ENCODE peak calls at places on chromosomes 6 and 20, in seven cellular contexts. V is bronchial epithelial cell, T is GM23338, D is astrocyte, X is AG04450, R is left ventricle myocardium inferior, E is fibroblast of pulmonary artery. M is an unnamed sample.
A peak's percentile ranks its signal among the peaks of the same experiment; 100 is the strongest.

GRCh38 chr6:46024122-46024769 is 8.6 kb upstream of the CLIC5 start:
- DNase-seq in D (no peak), T (no peak), E (no peak), V (no peak), X (no peak), R (no peak), M (no peak)

GRCh38 chr6:19298422-19298821 is 538.7 kb upstream of the ID4 start:
- DNase-seq in T (peak; percentile 32), R (no peak), E (no peak), X (no peak), V (no peak), D (no peak), M (no peak)

GRCh38 chr6:137361701-137362100 is 132.5 kb downstream of the OLIG3 start:
- DNase-seq in X (no peak), E (peak; percentile 49), T (no peak), D (no peak), V (no peak), R (no peak), M (no peak)

GRCh38 chr6:135002229-135002844 is 52.3 kb downstream of the HBS1L start:
- DNase-seq in V (peak; percentile 36), T (peak; percentile 40), X (no peak), E (peak; percentile 50), R (no peak), D (no peak), M (peak; percentile 21)

GRCh38 chr6:151141685-151142084 is 98.1 kb upstream of the AKAP12 start:
- DNase-seq in D (peak; percentile 51), V (peak; percentile 32), R (peak; percentile 30), X (no peak), E (peak; percentile 92), T (no peak), M (no peak)

GRCh38 chr6:5115168-5115567 is 30.0 kb downstream of the PPP1R3G start:
- DNase-seq in D (no peak), T (no peak), R (peak; percentile 34), X (no peak), V (peak; percentile 44), E (peak; percentile 18), M (no peak)

GRCh38 chr6:81938991-81939773 is 186.7 kb upstream of the TENT5A start:
- DNase-seq in T (peak; percentile 6), D (peak; percentile 93), V (peak; percentile 79), X (no peak), R (no peak), E (peak; percentile 69), M (no peak)

GRCh38 chr6:130503146-130503545 is 137.3 kb downstream of the TMEM200A start:
- DNase-seq in E (peak; percentile 52), X (no peak), T (no peak), D (peak; percentile 68), V (peak; percentile 46), R (no peak), M (no peak)

GRCh38 chr6:54729716-54730115 is 116.9 kb upstream of the FAM83B start:
- DNase-seq in T (no peak), D (no peak), E (no peak), X (no peak), R (no peak), V (peak; percentile 59), M (no peak)

GRCh38 chr6:291697-292505 is at the start of gene DUSP22:
- DNase-seq in T (peak; percentile 81), R (peak; percentile 90), X (peak; percentile 41), E (peak; percentile 87), D (peak; percentile 71), V (peak; percentile 80), M (peak; percentile 93)

GRCh38 chr6:4162345-4162744 is 27.0 kb upstream of the ECI2 start:
- DNase-seq in D (no peak), V (no peak), E (no peak), X (no peak), R (no peak), T (no peak), M (peak; percentile 15)

GRCh38 chr20:51775241-51775640 is 7.1 kb upstream of the ATP9A start:
- DNase-seq in X (no peak), D (no peak), R (no peak), T (no peak), E (no peak), V (no peak), M (no peak)

GRCh38 chr6:43228951-43229802 is at the start of gene DNPH1:
- DNase-seq in D (peak; percentile 32), V (peak; percentile 53), X (no peak), T (peak; percentile 87), R (peak; percentile 78), E (peak; percentile 65), M (peak; percentile 90)

GRCh38 chr20:61907081-61907891 is 158.4 kb downstream of the TAF4 start:
- DNase-seq in T (no peak), R (no peak), X (no peak), E (no peak), D (no peak), V (no peak), M (no peak)

GRCh38 chr6:131212928-131213327 is 77.7 kb downstream of the AKAP7 start:
- DNase-seq in D (no peak), X (no peak), E (peak; percentile 11), T (no peak), R (no peak), V (no peak), M (no peak)

GRCh38 chr6:155315516-155315871 is 1.2 kb upstream of the TFB1M start:
- DNase-seq in X (no peak), V (no peak), R (no peak), D (no peak), E (peak; percentile 58), T (no peak), M (no peak)

GRCh38 chr6:10837009-10837691 is 1.2 kb downstream of the MAK start:
- DNase-seq in V (peak; percentile 23), R (peak; percentile 36), X (no peak), T (peak; percentile 65), E (peak; percentile 4), D (no peak), M (peak; percentile 86)

GRCh38 chr6:144344651-144345050 is 59.5 kb downstream of the UTRN start:
- DNase-seq in E (no peak), X (no peak), V (no peak), T (no peak), D (no peak), R (no peak), M (no peak)

GRCh38 chr6:42745083-42745637 is 743 bp downstream of the TBCC start:
- DNase-seq in X (no peak), E (peak; percentile 31), R (no peak), T (peak; percentile 45), V (no peak), D (no peak), M (peak; percentile 44)

GRCh38 chr6:158143700-158144099 is 24.4 kb downstream of the SERAC1 start:
- DNase-seq in T (peak; percentile 76), R (no peak), V (peak; percentile 41), X (no peak), D (no peak), E (peak; percentile 39), M (peak; percentile 41)
- TF ChIP-seq CTCF in T (peak; percentile 76), R (no peak), V (peak; percentile 45), X (peak; percentile 30), D (no peak), E (peak; percentile 33), M (peak; percentile 68)

GRCh38 chr6:77463881-77464867 is 883 bp upstream of the HTR1B start:
- DNase-seq in E (no peak), R (no peak), V (no peak), X (no peak), D (no peak), T (peak; percentile 93), M (peak; percentile 68)

GRCh38 chr6:77468939-77469338 is 5.6 kb upstream of the HTR1B start:
- DNase-seq in R (no peak), V (no peak), D (no peak), T (no peak), X (no peak), E (no peak), M (no peak)

GRCh38 chr6:77463308-77463880 is at the start of gene HTR1B:
- DNase-seq in X (no peak), T (peak; percentile 69), V (no peak), R (no peak), D (peak; percentile 25), E (no peak), M (peak; percentile 37)

GRCh38 chr6:77466055-77467028 is 3.1 kb upstream of the HTR1B start:
- DNase-seq in T (peak; percentile 86), R (peak; percentile 17), E (peak; percentile 78), V (peak; percentile 57), X (peak; percentile 51), D (peak; percentile 51), M (peak; percentile 79)

GRCh38 chr6:77467038-77467437 is 3.7 kb upstream of the HTR1B start:
- DNase-seq in D (peak; percentile 36), T (peak; percentile 34), V (no peak), E (no peak), X (no peak), R (no peak), M (no peak)
- H3K4me3 ChIP-seq in D (peak overlapping the region; percentile 91), T (peak overlapping the region; percentile 84), V (peak overlapping the region; percentile 50), E (peak overlapping the region; percentile 75), X (peak overlapping the region; percentile 73), R (peak overlapping the region; percentile 67), M (peak overlapping the region; percentile 77)

GRCh38 chr6:13296536-13296997 is 31.8 kb downstream of the TBC1D7 start:
- DNase-seq in V (no peak), D (no peak), E (no peak), T (peak; percentile 57), X (no peak), R (no peak), M (peak; percentile 13)
- TF ChIP-seq CTCF in V (no peak), D (no peak), E (no peak), T (peak; percentile 39), X (no peak), R (no peak), M (peak; percentile 23)

GRCh38 chr20:50415031-50415515 is 95.1 kb upstream of the PTPN1 start:
- DNase-seq in R (no peak), X (no peak), V (no peak), E (no peak), D (no peak), T (no peak), M (no peak)

GRCh38 chr20:50416930-50417329 is 93.3 kb upstream of the PTPN1 start:
- DNase-seq in V (no peak), X (no peak), R (no peak), E (no peak), T (no peak), D (no peak), M (no peak)

GRCh38 chr20:50416269-50416863 is 93.8 kb upstream of the PTPN1 start:
- DNase-seq in X (no peak), D (no peak), T (no peak), V (peak; percentile 64), R (peak; percentile 33), E (no peak), M (no peak)

GRCh38 chr20:50417484-50418235 is 92.5 kb upstream of the PTPN1 start:
- DNase-seq in R (peak; percentile 5), V (no peak), E (no peak), D (no peak), X (no peak), T (no peak), M (no peak)

DNA sequence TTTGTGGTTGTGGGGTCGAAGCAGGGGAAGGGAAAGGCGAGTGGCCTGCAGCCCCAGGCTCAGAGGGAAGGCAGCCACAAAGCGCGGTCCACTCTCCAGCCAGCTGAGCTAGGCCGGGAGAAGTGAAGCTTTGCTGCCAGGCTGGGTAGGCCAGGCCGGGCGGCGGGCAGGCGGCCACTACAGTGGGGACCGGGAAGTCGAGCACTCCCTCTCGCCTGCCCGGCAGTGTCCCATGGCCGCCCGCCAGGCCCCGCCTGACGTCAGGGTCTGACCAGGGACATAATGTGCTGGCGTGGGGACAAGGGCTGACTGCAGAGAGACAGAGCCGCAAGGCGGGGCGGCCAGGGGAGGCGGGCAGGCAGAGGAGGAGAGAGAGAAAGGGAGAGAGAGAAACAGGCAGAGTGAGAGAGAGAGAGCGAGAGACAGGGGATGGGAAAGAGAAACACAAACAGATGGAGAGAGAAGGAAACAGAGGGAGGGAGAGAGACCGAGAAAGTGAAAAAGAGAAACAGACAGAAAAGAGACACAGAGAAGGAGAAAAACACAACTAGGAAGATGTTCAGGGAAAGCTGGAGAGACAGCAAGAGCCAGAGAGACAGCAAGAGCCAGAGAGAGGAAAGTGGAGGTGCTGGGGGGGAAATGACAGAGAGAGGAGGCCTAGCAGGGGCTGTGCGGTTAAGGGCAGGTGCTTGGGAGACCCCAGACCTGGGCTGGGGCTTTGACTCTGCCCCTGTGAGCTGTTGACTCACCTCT is 94.5 kb upstream of the PTPN1 start:
- DNase-seq in R (peak; percentile 100), E (peak; percentile 98), D (peak; percentile 87), X (no peak), T (peak; percentile 46), V (no peak), M (peak; percentile 38)
- H3K4me3 ChIP-seq in R (peak overlapping the region; percentile 40), E (no peak overlapping the region), D (no peak overlapping the region), X (peak overlapping the region; percentile 10), T (no peak overlapping the region), V (no peak overlapping the region), M (no peak overlapping the region)

M was measured in neural progenitor cell.